ENCODE peak calls at places on chromosomes 5 and 9, in ten cellular contexts. I is pancreas; J is fibroblast of lung; K is NCI-H1092 treated with DMSO at 0.1 percent for 48 hours; Z is stimulated activated CD4-positive, alpha-beta T cell treated with anti-CD3 and anti-CD28 coated beads, Interleukin-12 subunit alpha, Interleukin-12 subunit beta, amount 100 ng/mL, for 24 hours; S is CD8-positive, alpha-beta memory T cell; W is activated T-helper 1 cell treated with anti-CD3 and anti-CD28 coated beads, Interleukin-12 subunit alpha, Interleukin-12 subunit beta, Interleukin-2, Interleukin-4 antibody, amounts not matched to agents 30 ng/mL and 10 ng/mL and 1 ng/mL, durations not matched to agents 14 hours and 24 hours and 36 hours; Q is H4; D is NCI-H2081; P is fibroblast of the aortic adventitia. C is an unnamed sample.

GRCh38 chr9:19371942-19372341 is 8.1 kb downstream of the RPS6 start:
- DNase-seq in I (no peak), J (no peak), K (no peak), Z (no peak), S (no peak), W (no peak), Q (no peak), D (no peak), P (no peak), C (no peak)

GRCh38 chr9:95268681-95269080 is 48.8 kb downstream of the FANCC start:
- DNase-seq in I (no peak), J (peak; percentile 63), K (peak; percentile 81), Z (no peak), S (no peak), W (peak; percentile 2), Q (peak; percentile 55), D (peak; percentile 73), P (peak; percentile 66), C (peak; percentile 50)

GRCh38 chr5:1846583-1846982 is 36.1 kb downstream of the IRX4 start:
- DNase-seq in I (no peak), J (no peak), K (no peak), Z (no peak), S (no peak), W (no peak), Q (no peak), D (no peak), P (no peak), C (no peak)

GRCh38 chr5:60929024-60929423 is 15.8 kb downstream of the ERCC8 start:
- DNase-seq in I (no peak), J (peak; percentile 42), K (no peak), Z (no peak), S (no peak), W (no peak), Q (no peak), D (no peak), P (peak; percentile 20), C (no peak)

GRCh38 chr9:136204086-136204805 is 682 bp downstream of the LHX3 start:
- DNase-seq in I (no peak), J (no peak), K (no peak), Z (no peak), S (no peak), W (no peak), Q (no peak), D (no peak), P (no peak), C (no peak)

GRCh38 chr5:44398382-44398781 is 9.2 kb upstream of the FGF10 start:
- DNase-seq in I (no peak), J (no peak), K (no peak), Z (no peak), S (no peak), W (no peak), Q (no peak), D (no peak), P (no peak), C (no peak)

GRCh38 chr9:90795879-90796317 is 5.7 kb upstream of the SYK start:
- DNase-seq in I (no peak), J (no peak), K (no peak), Z (no peak), S (no peak), W (no peak), Q (no peak), D (no peak), P (no peak), C (no peak)

GRCh38 chr5:175418252-175418651 is 25.7 kb downstream of the DRD1 start:
- DNase-seq in I (no peak), J (peak; percentile 4), K (no peak), Z (no peak), S (no peak), W (no peak), Q (no peak), D (no peak), P (no peak), C (no peak)

GRCh38 chr9:2742214-2742613 is 24.9 kb downstream of the KCNV2 start:
- DNase-seq in I (no peak), J (no peak), K (no peak), Z (no peak), S (no peak), W (no peak), Q (no peak), D (no peak), P (no peak), C (no peak)

GRCh38 chr9:111979561-111979960 is 82.9 kb downstream of the UGCG start:
- DNase-seq in I (no peak), J (no peak), K (no peak), Z (no peak), S (no peak), W (no peak), Q (no peak), D (no peak), P (no peak), C (peak; percentile 87)

GRCh38 chr5:133907075-133907474 is 61.4 kb downstream of the C5orf15 start:
- DNase-seq in I (peak; percentile 66), J (no peak), K (peak; percentile 85), Z (no peak), S (no peak), W (no peak), Q (no peak), D (no peak), P (no peak), C (no peak)